ENCODE peak calls at places on chromosomes 7 and 10, in eight cellular contexts. One of them, this sample, is unnamed.

GRCh38 chr7:23341846-23342598 is 42.9 kb downstream of the MALSU1 start:
- DNase-seq in T-helper 1 cell: no peak
- DNase-seq in RKO: no peak
- DNase-seq in M059J: no peak
- DNase-seq in NCI-H510A treated with DMSO at 0.1 percent for 48 hours: no peak
- DNase-seq in NCI-H2171 treated with DMSO at 0.1 percent for 48 hours: peak
- DNase-seq in activated T-cell treated with anti-CD3 and anti-CD28 coated beads, Interleukin-2, amount 50 U/mL, for 72 hours: no peak
- DNase-seq in foreskin keratinocyte: no peak
- DNase-seq in this sample: no peak

GRCh38 chr7:105806592-105807266 is 69.7 kb downstream of the ATXN7L1 start:
- DNase-seq in T-helper 1 cell: no peak
- DNase-seq in RKO: peak
- DNase-seq in M059J: peak
- DNase-seq in NCI-H510A treated with DMSO at 0.1 percent for 48 hours: no peak
- DNase-seq in NCI-H2171 treated with DMSO at 0.1 percent for 48 hours: no peak
- DNase-seq in activated T-cell treated with anti-CD3 and anti-CD28 coated beads, Interleukin-2, amount 50 U/mL, for 72 hours: peak
- DNase-seq in foreskin keratinocyte: peak
- DNase-seq in this sample: peak

GRCh38 chr7:75639893-75640600 is 98.7 kb downstream of the HIP1 start:
- DNase-seq in T-helper 1 cell: no peak
- DNase-seq in RKO: peak
- DNase-seq in M059J: peak
- DNase-seq in NCI-H510A treated with DMSO at 0.1 percent for 48 hours: no peak
- DNase-seq in NCI-H2171 treated with DMSO at 0.1 percent for 48 hours: no peak
- DNase-seq in activated T-cell treated with anti-CD3 and anti-CD28 coated beads, Interleukin-2, amount 50 U/mL, for 72 hours: no peak
- DNase-seq in foreskin keratinocyte: no peak
- DNase-seq in this sample: no peak

GRCh38 chr7:22565315-22565811 is 65.4 kb upstream of the STEAP1B start:
- DNase-seq in T-helper 1 cell: no peak
- DNase-seq in RKO: peak
- DNase-seq in M059J: peak
- DNase-seq in NCI-H510A treated with DMSO at 0.1 percent for 48 hours: no peak
- DNase-seq in NCI-H2171 treated with DMSO at 0.1 percent for 48 hours: no peak
- DNase-seq in activated T-cell treated with anti-CD3 and anti-CD28 coated beads, Interleukin-2, amount 50 U/mL, for 72 hours: no peak
- DNase-seq in foreskin keratinocyte: peak
- DNase-seq in this sample: no peak

GRCh38 chr7:5177060-5177459 is 13.0 kb upstream of the WIPI2 start:
- DNase-seq in T-helper 1 cell: no peak
- DNase-seq in RKO: peak
- DNase-seq in M059J: peak
- DNase-seq in NCI-H510A treated with DMSO at 0.1 percent for 48 hours: no peak
- DNase-seq in NCI-H2171 treated with DMSO at 0.1 percent for 48 hours: peak
- DNase-seq in activated T-cell treated with anti-CD3 and anti-CD28 coated beads, Interleukin-2, amount 50 U/mL, for 72 hours: no peak
- DNase-seq in foreskin keratinocyte: no peak
- DNase-seq in this sample: peak

GRCh38 chr10:32446701-32447406 is 914 bp downstream of the CCDC7 start:
- DNase-seq in T-helper 1 cell: no peak
- DNase-seq in RKO: peak
- DNase-seq in M059J: peak
- DNase-seq in NCI-H510A treated with DMSO at 0.1 percent for 48 hours: no peak
- DNase-seq in NCI-H2171 treated with DMSO at 0.1 percent for 48 hours: no peak
- DNase-seq in activated T-cell treated with anti-CD3 and anti-CD28 coated beads, Interleukin-2, amount 50 U/mL, for 72 hours: no peak
- DNase-seq in foreskin keratinocyte: peak
- DNase-seq in this sample: peak

GRCh38 chr10:14592566-14592965 is 182.1 kb downstream of the FAM107B start:
- DNase-seq in T-helper 1 cell: no peak
- DNase-seq in RKO: no peak
- DNase-seq in M059J: no peak
- DNase-seq in NCI-H510A treated with DMSO at 0.1 percent for 48 hours: no peak
- DNase-seq in NCI-H2171 treated with DMSO at 0.1 percent for 48 hours: no peak
- DNase-seq in activated T-cell treated with anti-CD3 and anti-CD28 coated beads, Interleukin-2, amount 50 U/mL, for 72 hours: no peak
- DNase-seq in foreskin keratinocyte: no peak
- DNase-seq in this sample: peak

GRCh38 chr10:93495654-93496321 is 624 bp upstream of the CEP55 start:
- DNase-seq in T-helper 1 cell: no peak
- DNase-seq in RKO: peak
- DNase-seq in M059J: peak
- DNase-seq in NCI-H510A treated with DMSO at 0.1 percent for 48 hours: peak
- DNase-seq in NCI-H2171 treated with DMSO at 0.1 percent for 48 hours: peak
- DNase-seq in activated T-cell treated with anti-CD3 and anti-CD28 coated beads, Interleukin-2, amount 50 U/mL, for 72 hours: peak
- DNase-seq in foreskin keratinocyte: peak
- DNase-seq in this sample: no peak

This sample was measured in cerebellum.